ENCODE peak calls at places on chromosomes 2 and 18, in nine cellular contexts. S, U, O, C, V, I, P, Q and Y are unnamed samples.
A peak's percentile ranks its signal among the peaks of the same experiment; 100 is the strongest.

GRCh38 chr2:43100883-43101662 is 125.3 kb downstream of the ZFP36L2 start:
- DNase-seq in S (peak; percentile 97), U (peak; percentile 92), O (no peak), C (no peak), V (peak; percentile 34), I (peak; percentile 73), P (no peak), Q (no peak), Y (no peak)

GRCh38 chr18:79516441-79516931 is 120.8 kb downstream of the NFATC1 start:
- DNase-seq in S (no peak), U (no peak), O (no peak), C (no peak), V (no peak), I (no peak), P (peak; percentile 30), Q (no peak), Y (no peak)

GRCh38 chr2:113977660-113978523 is 88.0 kb downstream of the ACTR3 start:
- DNase-seq in S (no peak), U (peak; percentile 23), O (no peak), C (no peak), V (peak; percentile 12), I (no peak), P (no peak), Q (no peak), Y (peak; percentile 60)

GRCh38 chr2:10985260-10985659 is 73.5 kb downstream of the KCNF1 start:
- DNase-seq in S (no peak), U (no peak), O (no peak), C (no peak), V (no peak), I (no peak), P (no peak), Q (no peak), Y (no peak)

GRCh38 chr18:5057348-5058012 is 139.6 kb downstream of the AKAIN1 start:
- DNase-seq in S (peak; percentile 43), U (peak; percentile 39), O (peak; percentile 66), C (peak; percentile 31), V (peak; percentile 42), I (peak; percentile 79), P (peak; percentile 71), Q (peak; percentile 21), Y (peak; percentile 35)

GRCh38 chr2:241615041-241615440 is 21.9 kb downstream of the THAP4 start:
- DNase-seq in S (no peak), U (no peak), O (no peak), C (no peak), V (no peak), I (no peak), P (no peak), Q (no peak), Y (no peak)

GRCh38 chr2:138485019-138485418 is 16.6 kb upstream of the SPOPL start:
- DNase-seq in S (no peak), U (no peak), O (no peak), C (no peak), V (no peak), I (no peak), P (no peak), Q (no peak), Y (no peak)

GRCh38 chr2:58740381-58740780 is 499.3 kb upstream of the FANCL start:
- DNase-seq in S (no peak), U (no peak), O (no peak), C (no peak), V (no peak), I (no peak), P (no peak), Q (no peak), Y (no peak)

GRCh38 chr2:11213090-11213638 is 57.9 kb downstream of the SLC66A3 start:
- DNase-seq in S (no peak), U (no peak), O (no peak), C (no peak), V (no peak), I (no peak), P (no peak), Q (no peak), Y (no peak)

GRCh38 chr2:28137221-28137620 is 246.7 kb downstream of the BABAM2 start:
- DNase-seq in S (no peak), U (no peak), O (no peak), C (no peak), V (peak; percentile 70), I (no peak), P (no peak), Q (no peak), Y (no peak)

GRCh38 chr2:119511989-119512388 is 12.3 kb downstream of the SCTR start:
- DNase-seq in S (no peak), U (no peak), O (no peak), C (no peak), V (no peak), I (no peak), P (no peak), Q (no peak), Y (no peak)

GRCh38 chr2:144801325-144801724 is 281.4 kb upstream of the ZEB2 start:
- DNase-seq in S (no peak), U (no peak), O (no peak), C (no peak), V (no peak), I (no peak), P (no peak), Q (no peak), Y (no peak)

GRCh38 chr2:60707750-60708371 is 48.2 kb upstream of the PAPOLG start:
- DNase-seq in S (no peak), U (no peak), O (peak; percentile 23), C (no peak), V (peak; percentile 44), I (peak; percentile 30), P (no peak), Q (no peak), Y (peak; percentile 68)

GRCh38 chr2:20661028-20661980 is 5.6 kb upstream of the GDF7 start:
- DNase-seq in S (peak; percentile 44), U (peak; percentile 50), O (peak; percentile 76), C (no peak), V (peak; percentile 71), I (peak; percentile 76), P (peak; percentile 77), Q (peak; percentile 49), Y (peak; percentile 4)

GRCh38 chr2:168355110-168355509 is 101.0 kb upstream of the CERS6 start:
- DNase-seq in S (no peak), U (no peak), O (no peak), C (no peak), V (no peak), I (no peak), P (no peak), Q (no peak), Y (no peak)

GRCh38 chr2:227860116-227860724 is 11.2 kb upstream of the DAW1 start:
- DNase-seq in S (peak; percentile 47), U (peak; percentile 58), O (no peak), C (no peak), V (no peak), I (no peak), P (no peak), Q (no peak), Y (no peak)

GRCh38 chr2:73893764-73894474 is 1.1 kb downstream of the ACTG2 start:
- DNase-seq in S (no peak), U (no peak), O (no peak), C (no peak), V (no peak), I (no peak), P (no peak), Q (no peak), Y (no peak)

GRCh38 chr2:186927867-186928191 is 78.9 kb upstream of the ZSWIM2 start:
- DNase-seq in S (no peak), U (no peak), O (no peak), C (no peak), V (no peak), I (no peak), P (no peak), Q (no peak), Y (no peak)

GRCh38 chr2:9281145-9281544 is 74.5 kb downstream of the ASAP2 start:
- DNase-seq in S (no peak), U (no peak), O (no peak), C (no peak), V (no peak), I (no peak), P (no peak), Q (no peak), Y (no peak)

GRCh38 chr2:100017633-100018032 is 124.8 kb downstream of the AFF3 start:
- DNase-seq in S (no peak), U (no peak), O (no peak), C (no peak), V (peak; percentile 49), I (no peak), P (no peak), Q (no peak), Y (no peak)

GRCh38 chr18:79575891-79576685 is 103.5 kb upstream of the CTDP1 start:
- DNase-seq in S (no peak), U (no peak), O (no peak), C (no peak), V (no peak), I (no peak), P (no peak), Q (no peak), Y (peak; percentile 62)

GRCh38 chr2:15789381-15790062 is 150.8 kb upstream of the MYCN start:
- DNase-seq in S (no peak), U (no peak), O (no peak), C (no peak), V (no peak), I (no peak), P (no peak), Q (no peak), Y (no peak)

GRCh38 chr2:48412409-48413259 is 117.3 kb upstream of the STON1 start:
- DNase-seq in S (no peak), U (no peak), O (no peak), C (no peak), V (no peak), I (no peak), P (no peak), Q (no peak), Y (no peak)

GRCh38 chr2:6937582-6937981 is 20.4 kb downstream of the RNF144A start:
- DNase-seq in S (no peak), U (no peak), O (no peak), C (no peak), V (no peak), I (no peak), P (no peak), Q (no peak), Y (no peak)

GRCh38 chr18:78607221-78607620 is 372.4 kb upstream of the SALL3 start:
- DNase-seq in S (no peak), U (no peak), O (no peak), C (no peak), V (no peak), I (no peak), P (no peak), Q (no peak), Y (no peak)

GRCh38 chr2:235496239-235496621 is 2.4 kb downstream of the AGAP1 start:
- DNase-seq in S (peak; percentile 14), U (peak; percentile 11), O (no peak), C (no peak), V (peak; percentile 15), I (no peak), P (no peak), Q (no peak), Y (no peak)

GRCh38 chr2:182649316-182649715 is 66.7 kb upstream of the DNAJC10 start:
- DNase-seq in S (no peak), U (no peak), O (no peak), C (no peak), V (peak; percentile 64), I (peak; percentile 53), P (no peak), Q (no peak), Y (peak; percentile 60)

GRCh38 chr2:6828299-6828584 is 37.5 kb downstream of the CMPK2 start:
- DNase-seq in S (no peak), U (no peak), O (no peak), C (no peak), V (peak; percentile 30), I (no peak), P (no peak), Q (no peak), Y (peak; percentile 52)

GRCh38 chr2:39508243-39508642 is 71.2 kb upstream of the MAP4K3 start:
- DNase-seq in S (no peak), U (no peak), O (no peak), C (no peak), V (peak; percentile 31), I (no peak), P (no peak), Q (no peak), Y (no peak)

GRCh38 chr2:101577173-101577572 is 102.3 kb upstream of the RFX8 start:
- DNase-seq in S (no peak), U (no peak), O (no peak), C (no peak), V (no peak), I (no peak), P (no peak), Q (no peak), Y (no peak)

GRCh38 chr2:55056024-55056521 is 5.8 kb upstream of the RTN4 start:
- DNase-seq in S (no peak), U (no peak), O (no peak), C (no peak), V (peak; percentile 59), I (no peak), P (no peak), Q (no peak), Y (no peak)